ENCODE peak calls at places on chromosomes 12 and 14, in four cellular contexts. One of them, this sample, is unnamed.

GRCh38 chr12:2051700-2052625 is 824 bp upstream of the CACNA1C start:
- DNase-seq in adipocyte: peak
- DNase-seq in fibroblast of villous mesenchyme: no peak
- DNase-seq in ascending aorta: no peak
- DNase-seq in this sample: no peak

GRCh38 chr12:101779200-101779599 is 39.9 kb upstream of the SYCP3 start:
- DNase-seq in adipocyte: no peak
- DNase-seq in fibroblast of villous mesenchyme: no peak
- DNase-seq in ascending aorta: no peak
- DNase-seq in this sample: no peak

GRCh38 chr12:60035835-60036234 is 440.0 kb downstream of the SLC16A7 start:
- DNase-seq in adipocyte: peak
- DNase-seq in fibroblast of villous mesenchyme: no peak
- DNase-seq in ascending aorta: no peak
- DNase-seq in this sample: peak

GRCh38 chr12:92606956-92607355 is 95.8 kb upstream of the PLEKHG7 start:
- DNase-seq in adipocyte: no peak
- DNase-seq in fibroblast of villous mesenchyme: no peak
- DNase-seq in ascending aorta: no peak
- DNase-seq in this sample: no peak

GRCh38 chr14:103085106-103086091 is 1.4 kb downstream of the LBHD2 start:
- DNase-seq in adipocyte: no peak
- DNase-seq in fibroblast of villous mesenchyme: no peak
- DNase-seq in ascending aorta: no peak
- DNase-seq in this sample: no peak

GRCh38 chr12:105740337-105740736 is 398.4 kb downstream of the NUAK1 start:
- DNase-seq in adipocyte: no peak
- DNase-seq in fibroblast of villous mesenchyme: no peak
- DNase-seq in ascending aorta: no peak
- DNase-seq in this sample: no peak

GRCh38 chr12:54222609-54223008 is 33.8 kb upstream of the SMUG1 start:
- DNase-seq in adipocyte: peak
- DNase-seq in fibroblast of villous mesenchyme: peak
- DNase-seq in ascending aorta: no peak
- DNase-seq in this sample: peak

GRCh38 chr12:100656141-100656540 is 82.7 kb downstream of the GAS2L3 start:
- DNase-seq in adipocyte: no peak
- DNase-seq in fibroblast of villous mesenchyme: no peak
- DNase-seq in ascending aorta: no peak
- DNase-seq in this sample: no peak

GRCh38 chr12:7072024-7072423 is 11.5 kb downstream of the C1S start:
- DNase-seq in adipocyte: no peak
- DNase-seq in fibroblast of villous mesenchyme: no peak
- DNase-seq in ascending aorta: no peak
- DNase-seq in this sample: no peak

GRCh38 chr14:106691601-106692291 is 1165.4 kb downstream of the TMEM121 start:
- DNase-seq in adipocyte: no peak
- DNase-seq in fibroblast of villous mesenchyme: no peak
- DNase-seq in ascending aorta: no peak
- DNase-seq in this sample: no peak

GRCh38 chr12:41663487-41664258 is 475.6 kb downstream of the PDZRN4 start:
- DNase-seq in adipocyte: peak
- DNase-seq in fibroblast of villous mesenchyme: peak
- DNase-seq in ascending aorta: no peak
- DNase-seq in this sample: no peak

GRCh38 chr12:68180792-68181744 is 21.5 kb upstream of the IFNG start:
- DNase-seq in adipocyte: no peak
- DNase-seq in fibroblast of villous mesenchyme: peak
- DNase-seq in ascending aorta: no peak
- DNase-seq in this sample: no peak

GRCh38 chr12:83575326-83575725 is 888.6 kb downstream of the TMTC2 start:
- DNase-seq in adipocyte: no peak
- DNase-seq in fibroblast of villous mesenchyme: no peak
- DNase-seq in ascending aorta: no peak
- DNase-seq in this sample: peak

GRCh38 chr12:46523863-46524770 is 151.5 kb upstream of the SLC38A2 start:
- DNase-seq in adipocyte: peak
- DNase-seq in fibroblast of villous mesenchyme: peak
- DNase-seq in ascending aorta: no peak
- DNase-seq in this sample: peak

GRCh38 chr12:92971869-92972524 is 42.9 kb upstream of the EEA1 start:
- DNase-seq in adipocyte: peak
- DNase-seq in fibroblast of villous mesenchyme: peak
- DNase-seq in ascending aorta: no peak
- DNase-seq in this sample: peak

DNA sequence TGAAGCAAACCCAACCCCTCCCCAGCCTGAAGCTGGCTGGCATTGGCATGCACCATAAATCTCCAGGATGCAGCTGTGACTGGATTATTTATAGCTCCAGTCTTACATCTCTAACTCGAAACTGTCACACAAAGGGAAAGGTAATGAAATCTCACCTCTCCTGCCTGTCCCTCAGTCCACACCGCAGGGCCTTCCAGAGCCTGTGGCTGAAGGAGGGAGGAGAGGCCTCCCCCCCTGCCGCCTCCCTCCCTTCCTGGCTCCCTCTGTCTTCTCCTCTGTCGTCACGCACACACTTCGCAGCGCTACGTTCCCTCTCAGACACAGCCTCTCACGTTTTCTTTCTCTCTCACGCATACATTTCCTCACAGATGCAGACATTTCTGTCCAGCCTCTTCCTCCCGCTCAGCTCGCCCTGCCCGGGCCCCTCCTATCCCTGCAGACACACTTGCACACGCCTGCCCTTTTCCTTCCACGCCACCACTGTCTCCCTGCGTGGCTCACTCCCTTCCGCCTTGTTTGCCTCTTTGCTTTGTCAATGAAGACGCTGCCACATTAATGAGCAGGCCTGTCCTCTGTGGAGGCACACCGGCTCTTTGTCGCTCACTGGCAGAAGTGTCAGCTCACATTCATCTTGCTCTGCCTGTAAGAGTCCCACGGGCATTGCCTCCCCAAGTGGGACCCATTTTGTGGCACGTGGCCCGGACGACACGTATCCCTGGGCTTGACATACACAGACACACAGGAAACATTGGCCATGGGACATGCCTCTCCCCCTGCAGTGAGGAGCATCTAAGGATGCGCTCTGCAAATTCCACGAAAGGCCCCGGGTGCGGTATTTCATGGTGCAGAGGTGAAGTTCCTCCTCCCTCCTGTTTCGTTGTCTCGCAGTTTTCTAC is 27.9 kb downstream of the IRF2BPL start:
- DNase-seq in adipocyte: peak
- DNase-seq in fibroblast of villous mesenchyme: peak
- DNase-seq in ascending aorta: no peak
- DNase-seq in this sample: peak
- H3K4me3 ChIP-seq in adipocyte: peak
- H3K4me3 ChIP-seq in fibroblast of villous mesenchyme: no peak
- H3K4me3 ChIP-seq in ascending aorta: peak
- H3K4me3 ChIP-seq in this sample: peak

GRCh38 chr12:386651-387050 is 2.5 kb downstream of the KDM5A start:
- DNase-seq in adipocyte: peak
- DNase-seq in fibroblast of villous mesenchyme: peak
- DNase-seq in ascending aorta: no peak
- DNase-seq in this sample: no peak
- H3K4me3 ChIP-seq in adipocyte: peak
- H3K4me3 ChIP-seq in fibroblast of villous mesenchyme: peak
- H3K4me3 ChIP-seq in ascending aorta: peak
- H3K4me3 ChIP-seq in this sample: peak

GRCh38 chr12:123660328-123660727 is 10.6 kb upstream of the TCTN2 start:
- DNase-seq in adipocyte: peak
- DNase-seq in fibroblast of villous mesenchyme: peak
- DNase-seq in ascending aorta: no peak
- DNase-seq in this sample: peak
- H3K4me3 ChIP-seq in adipocyte: peak
- H3K4me3 ChIP-seq in fibroblast of villous mesenchyme: no peak
- H3K4me3 ChIP-seq in ascending aorta: no peak
- H3K4me3 ChIP-seq in this sample: peak

GRCh38 chr14:101229666-101230065 is 326.1 kb upstream of the RTL1 start:
- DNase-seq in adipocyte: no peak
- DNase-seq in fibroblast of villous mesenchyme: no peak
- DNase-seq in ascending aorta: no peak
- DNase-seq in this sample: no peak

GRCh38 chr14:101228949-101229541 is 325.5 kb upstream of the RTL1 start:
- DNase-seq in adipocyte: no peak
- DNase-seq in fibroblast of villous mesenchyme: no peak
- DNase-seq in ascending aorta: no peak
- DNase-seq in this sample: no peak

GRCh38 chr14:101231828-101232227 is 328.3 kb upstream of the RTL1 start:
- DNase-seq in adipocyte: no peak
- DNase-seq in fibroblast of villous mesenchyme: no peak
- DNase-seq in ascending aorta: no peak
- DNase-seq in this sample: no peak

GRCh38 chr14:101230851-101231550 is 327.5 kb upstream of the RTL1 start:
- DNase-seq in adipocyte: no peak
- DNase-seq in fibroblast of villous mesenchyme: no peak
- DNase-seq in ascending aorta: no peak
- DNase-seq in this sample: no peak

GRCh38 chr14:101230161-101230850 is 326.8 kb upstream of the RTL1 start:
- DNase-seq in adipocyte: no peak
- DNase-seq in fibroblast of villous mesenchyme: no peak
- DNase-seq in ascending aorta: no peak
- DNase-seq in this sample: no peak
- H3K4me3 ChIP-seq in adipocyte: peak
- H3K4me3 ChIP-seq in fibroblast of villous mesenchyme: peak
- H3K4me3 ChIP-seq in ascending aorta: no peak
- H3K4me3 ChIP-seq in this sample: no peak

DNA sequence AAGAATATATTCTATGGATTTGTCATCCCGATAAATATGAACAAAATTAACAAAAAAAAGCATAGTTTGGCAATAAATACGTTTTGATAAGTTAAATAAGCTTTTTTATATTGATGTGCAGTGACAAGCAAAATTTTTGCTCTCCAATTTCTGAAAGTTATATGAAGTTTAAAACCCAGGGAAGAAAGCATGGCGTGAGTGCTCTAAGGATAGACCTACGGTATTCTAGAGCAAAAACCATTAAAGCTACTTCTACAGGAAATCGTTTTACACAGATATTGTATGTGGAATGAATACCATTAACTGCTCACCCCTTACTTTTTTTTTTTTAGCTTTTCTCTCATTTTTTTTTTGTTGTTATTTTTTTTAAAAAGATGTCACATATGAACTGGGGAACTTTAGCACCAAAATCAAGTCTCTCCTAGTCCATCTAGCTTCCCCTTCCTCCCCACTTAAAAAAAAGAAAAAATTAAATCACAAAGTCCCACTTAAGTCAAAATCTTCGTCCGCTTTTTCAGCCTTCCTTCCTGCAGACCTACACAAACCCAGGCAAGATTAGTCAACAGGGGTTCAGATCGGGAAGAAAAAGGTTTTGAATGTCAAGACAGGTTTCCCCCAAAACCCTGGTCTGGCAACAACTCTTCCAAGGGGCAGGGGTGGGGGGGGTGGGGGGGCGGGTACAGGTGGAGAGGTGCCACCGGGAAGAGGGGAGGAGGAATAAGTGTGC is 4.4 kb downstream of the ZFP36L1 start:
- DNase-seq in adipocyte: peak
- DNase-seq in fibroblast of villous mesenchyme: no peak
- DNase-seq in ascending aorta: no peak
- DNase-seq in this sample: no peak
- H3K4me3 ChIP-seq in adipocyte: peak
- H3K4me3 ChIP-seq in fibroblast of villous mesenchyme: peak
- H3K4me3 ChIP-seq in ascending aorta: peak
- H3K4me3 ChIP-seq in this sample: peak

GRCh38 chr12:108856170-108856427 is 1.3 kb downstream of the SSH1 start:
- DNase-seq in adipocyte: no peak
- DNase-seq in fibroblast of villous mesenchyme: no peak
- DNase-seq in ascending aorta: no peak
- DNase-seq in this sample: no peak
- H3K4me3 ChIP-seq in adipocyte: peak
- H3K4me3 ChIP-seq in fibroblast of villous mesenchyme: peak
- H3K4me3 ChIP-seq in ascending aorta: peak
- H3K4me3 ChIP-seq in this sample: peak

DNA sequence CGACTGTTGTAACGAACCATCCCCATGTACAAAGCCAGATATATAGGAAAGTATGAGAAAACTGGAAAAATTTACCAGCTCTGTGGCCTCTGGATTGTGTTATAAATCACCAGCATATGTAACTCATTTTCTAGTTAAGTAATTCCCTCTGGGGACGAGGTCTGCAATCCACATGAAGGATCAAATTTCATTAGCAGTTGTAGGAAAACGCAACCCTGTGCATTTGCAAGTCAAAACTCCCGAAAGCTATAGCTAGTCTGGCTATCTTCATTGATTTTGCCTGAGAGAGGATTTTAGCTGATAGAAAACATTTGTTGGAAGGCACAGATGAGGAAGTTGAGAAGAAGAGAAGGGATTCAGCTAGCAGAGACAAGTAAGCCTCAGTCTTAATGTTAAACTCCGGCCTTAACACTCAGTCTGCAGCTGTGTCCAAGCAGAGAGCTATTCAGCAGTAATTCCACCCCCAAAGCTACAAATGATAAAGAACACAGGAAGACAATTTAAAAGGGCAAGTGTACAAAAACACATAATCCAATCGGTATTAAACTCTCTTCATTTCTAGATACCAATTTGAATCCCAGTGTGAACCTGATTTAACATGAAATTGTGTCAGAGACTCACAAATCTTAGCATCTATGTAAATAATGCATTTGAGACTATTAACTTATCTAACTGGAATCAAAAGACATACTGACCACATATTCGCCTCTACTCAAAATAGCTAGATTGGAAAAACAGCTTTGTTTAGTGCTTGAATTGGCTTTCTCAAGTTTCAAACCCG is 54.2 kb upstream of the CERS5 start:
- DNase-seq in adipocyte: peak
- DNase-seq in fibroblast of villous mesenchyme: peak
- DNase-seq in ascending aorta: no peak
- DNase-seq in this sample: peak
- H3K4me3 ChIP-seq in adipocyte: peak
- H3K4me3 ChIP-seq in fibroblast of villous mesenchyme: peak
- H3K4me3 ChIP-seq in ascending aorta: peak
- H3K4me3 ChIP-seq in this sample: peak